ENCODE peak calls at places on chromosomes 6 and 20, in ten cellular contexts. C is H1; Z is AG04450; L is left lung; O is neural progenitor cell; P is Panc1; A is CD8-positive, alpha-beta T cell; G is bronchial epithelial cell; R is transverse colon; F is heart right ventricle. V is an unnamed sample.

GRCh38 chr6:21281366-21281765 is 312.2 kb upstream of the SOX4 start:
- DNase-seq in Z (no peak), R (no peak), P (no peak), O (no peak), A (no peak), L (no peak), F (no peak), C (no peak), G (no peak), V (no peak)

GRCh38 chr6:85273870-85274269 is 176.0 kb upstream of the NT5E start:
- DNase-seq in A (no peak), G (peak), C (no peak), Z (no peak), P (no peak), O (no peak), R (no peak), L (no peak), F (no peak), V (no peak)

GRCh38 chr20:19411811-19412210 is 199.4 kb downstream of the SLC24A3 start:
- DNase-seq in Z (no peak), R (no peak), G (no peak), A (no peak), C (no peak), O (no peak), F (no peak), L (no peak), P (no peak), V (no peak)

GRCh38 chr6:34736838-34737237 is 20.5 kb upstream of the SNRPC start:
- DNase-seq in O (no peak), Z (no peak), A (no peak), P (no peak), C (no peak), F (no peak), G (no peak), R (no peak), L (no peak), V (no peak)

GRCh38 chr6:155850408-155850841 is 394.8 kb upstream of the NOX3 start:
- DNase-seq in A (no peak), O (no peak), R (no peak), Z (no peak), L (no peak), P (peak), C (no peak), G (peak), F (no peak), V (peak)

GRCh38 chr6:152338335-152339125 is 298.6 kb downstream of the SYNE1 start:
- DNase-seq in R (peak), F (peak), L (peak), G (no peak), O (peak), A (peak), C (peak), P (peak), Z (no peak), V (no peak)

GRCh38 chr6:62904687-62905086 is 306.6 kb upstream of the FKBP1C start:
- DNase-seq in L (no peak), F (no peak), C (no peak), A (no peak), Z (no peak), O (peak), G (no peak), P (no peak), R (no peak), V (no peak)

GRCh38 chr6:132380358-132380757 is 20.9 kb downstream of the MOXD1 start:
- DNase-seq in F (no peak), R (no peak), L (no peak), A (no peak), G (no peak), O (no peak), C (no peak), P (no peak), Z (no peak), V (no peak)

GRCh38 chr6:19135706-19136105 is 701.5 kb upstream of the ID4 start:
- DNase-seq in F (no peak), P (no peak), G (no peak), C (no peak), R (no peak), A (no peak), L (no peak), O (no peak), Z (no peak), V (peak)

GRCh38 chr6:158817298-158818007 is 1.7 kb downstream of the EZR start:
- DNase-seq in C (no peak), R (peak), G (no peak), P (no peak), F (peak), Z (no peak), O (peak), L (peak), A (peak), V (no peak)

GRCh38 chr20:38420232-38421085 is 14.7 kb downstream of the SNHG17 start:
- DNase-seq in O (no peak), P (no peak), F (no peak), R (no peak), G (no peak), A (no peak), C (no peak), Z (no peak), L (no peak), V (no peak)

GRCh38 chr6:15876406-15876805 is 213.6 kb upstream of the DTNBP1 start:
- DNase-seq in F (no peak), P (no peak), R (no peak), C (no peak), G (peak), A (no peak), L (no peak), O (no peak), Z (no peak), V (no peak)

GRCh38 chr6:34560366-34561226 is 4.5 kb upstream of the SPDEF start:
- DNase-seq in R (no peak), L (no peak), F (no peak), A (no peak), P (no peak), O (no peak), G (no peak), Z (no peak), C (no peak), V (no peak)

GRCh38 chr6:89298680-89299450 is 16.2 kb downstream of the GABRR2 start:
- DNase-seq in A (no peak), R (no peak), F (no peak), L (no peak), P (no peak), G (peak), C (no peak), O (no peak), Z (peak), V (peak)

GRCh38 chr6:33857301-33858052 is 53.7 kb upstream of the MLN start:
- DNase-seq in Z (no peak), G (no peak), A (no peak), P (no peak), L (no peak), F (no peak), O (no peak), R (no peak), C (no peak), V (no peak)

GRCh38 chr6:33812669-33813068 is 8.9 kb upstream of the MLN start:
- DNase-seq in L (no peak), F (peak), P (no peak), O (peak), Z (no peak), A (peak), R (no peak), C (peak), G (peak), V (peak)

GRCh38 chr6:39347906-39348585 is 25.5 kb upstream of the KCNK16 start:
- DNase-seq in Z (peak), O (peak), G (peak), R (peak), P (peak), L (peak), F (peak), C (peak), A (peak), V (no peak)

GRCh38 chr6:139219746-139220145 is 72.1 kb downstream of the TXLNB start:
- DNase-seq in F (no peak), A (no peak), R (no peak), O (no peak), C (no peak), P (no peak), Z (no peak), G (no peak), L (no peak), V (no peak)

GRCh38 chr20:63843778-63844177 is 12.7 kb upstream of the ZBTB46 start:
- DNase-seq in G (no peak), L (no peak), C (no peak), Z (no peak), R (no peak), A (no peak), F (no peak), O (no peak), P (no peak), V (no peak)

GRCh38 chr20:33165416-33166055 is 2.4 kb upstream of the BPIFA2 start:
- DNase-seq in F (no peak), Z (no peak), A (no peak), O (no peak), C (peak), R (no peak), G (no peak), L (no peak), P (no peak), V (no peak)

GRCh38 chr6:7727150-7727950 is 1.5 kb downstream of the BMP6 start:
- DNase-seq in L (no peak), Z (no peak), R (no peak), A (no peak), P (no peak), F (no peak), C (peak), G (no peak), O (peak), V (no peak)

GRCh38 chr6:166955865-166956443 is 396 bp downstream of the RNASET2 start:
- DNase-seq in C (no peak), O (peak), Z (no peak), P (no peak), A (no peak), L (peak), G (peak), R (no peak), F (no peak), V (no peak)

GRCh38 chr20:3797592-3798404 is 1.7 kb downstream of the CDC25B start:
- DNase-seq in L (peak), P (no peak), A (peak), O (no peak), F (no peak), R (peak), Z (no peak), C (no peak), G (no peak), V (no peak)

GRCh38 chr6:11700118-11700718 is 78.4 kb downstream of the ADTRP start:
- DNase-seq in G (peak), O (peak), C (no peak), R (no peak), P (no peak), L (no peak), A (no peak), Z (no peak), F (no peak), V (no peak)

GRCh38 chr6:108966855-108967755 is 118.9 kb downstream of the ARMC2 start:
- DNase-seq in A (no peak), Z (no peak), R (no peak), G (peak), P (no peak), F (peak), L (peak), C (no peak), O (peak), V (peak)

GRCh38 chr6:127069659-127070279 is 48.7 kb upstream of the RSPO3 start:
- DNase-seq in C (no peak), R (no peak), G (peak), A (no peak), F (no peak), L (no peak), P (no peak), O (peak), Z (no peak), V (no peak)

GRCh38 chr20:33838035-33838864 is 27.1 kb downstream of the CHMP4B start:
- DNase-seq in R (peak), A (no peak), Z (no peak), O (peak), G (peak), P (no peak), F (no peak), C (no peak), L (no peak), V (no peak)

GRCh38 chr6:7827142-7827541 is 83.4 kb downstream of the TXNDC5 start:
- DNase-seq in R (no peak), F (no peak), C (no peak), P (no peak), O (no peak), G (no peak), Z (no peak), L (no peak), A (no peak), V (no peak)

GRCh38 chr6:89400050-89400449 is 12.0 kb downstream of the RRAGD start:
- DNase-seq in P (no peak), C (no peak), F (no peak), O (no peak), R (no peak), A (no peak), G (no peak), Z (no peak), L (no peak), V (no peak)

GRCh38 chr20:1185316-1185741 is 548 bp upstream of the TMEM74B start:
- DNase-seq in L (no peak), P (no peak), R (no peak), A (no peak), F (no peak), C (no peak), Z (no peak), G (no peak), O (peak), V (no peak)

GRCh38 chr6:170211404-170212025 is 79.4 kb downstream of the DLL1 start:
- DNase-seq in R (no peak), G (no peak), P (no peak), L (peak), O (no peak), C (no peak), A (peak), Z (no peak), F (no peak), V (no peak)

GRCh38 chr6:624979-625378 is 31.9 kb downstream of the HUS1B start:
- DNase-seq in R (no peak), Z (peak), P (no peak), L (no peak), O (peak), G (no peak), C (no peak), F (no peak), A (no peak), V (no peak)
- TF ChIP-seq CTCF in R (no peak), Z (peak), P (peak), L (no peak), O (peak), G (no peak), C (no peak), F (peak), A (no peak), V (peak)

GRCh38 chr6:149400050-149400449 is at the start of gene SUMO4:
- DNase-seq in R (no peak), L (no peak), F (no peak), P (no peak), C (no peak), O (no peak), A (no peak), Z (no peak), G (no peak), V (no peak)
- H3K4me3 ChIP-seq in R (no peak), L (no peak), F (no peak), P (no peak), C (no peak), O (no peak), A (no peak), Z (no peak), G (no peak), V (no peak)

GRCh38 chr20:25459916-25460590 is 52.6 kb downstream of the GINS1 start:
- DNase-seq in G (no peak), F (no peak), O (no peak), Z (no peak), C (no peak), P (no peak), L (peak), R (no peak), A (no peak), V (no peak)
- TF ChIP-seq CTCF in G (no peak), F (no peak), O (no peak), Z (no peak), C (no peak), P (no peak), L (no peak), R (no peak), A (no peak), V (no peak)

DNA sequence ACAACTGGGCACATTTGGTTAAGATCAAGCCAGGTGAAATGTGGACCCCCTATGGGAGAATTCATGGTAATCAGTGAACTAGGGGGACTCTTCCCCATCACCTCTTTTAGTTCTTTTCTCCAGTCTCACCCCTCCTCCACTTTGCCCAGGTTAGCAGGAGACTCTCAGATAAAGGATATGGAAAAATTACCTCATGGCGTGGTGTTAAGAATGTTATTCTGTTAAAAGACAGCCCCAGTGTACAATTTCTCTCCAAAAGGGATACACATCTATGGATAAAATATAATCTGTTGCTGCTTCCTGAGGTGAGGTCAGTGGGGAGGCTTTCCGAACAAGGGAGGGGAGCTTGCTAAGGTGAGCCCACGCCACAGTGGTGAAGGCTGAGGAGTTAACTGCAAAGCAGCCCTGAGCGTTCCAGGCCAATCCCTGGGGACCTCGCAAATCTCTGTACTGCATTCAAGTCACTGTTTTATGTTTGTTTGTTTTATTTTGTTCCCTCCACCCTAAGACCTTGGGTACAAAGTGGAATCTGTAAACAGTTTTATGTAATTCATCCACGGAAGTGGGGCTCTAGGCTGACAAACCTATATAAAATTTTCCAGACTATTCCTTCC is 52.0 kb downstream of the ADGRF1 start:
- DNase-seq in P (no peak), R (peak), C (no peak), O (no peak), G (no peak), F (peak), L (no peak), A (no peak), Z (no peak), V (no peak)
- H3K4me3 ChIP-seq in P (no peak), R (no peak), C (no peak), O (no peak), G (no peak), F (no peak), L (no peak), A (no peak), Z (no peak), V (no peak)

DNA sequence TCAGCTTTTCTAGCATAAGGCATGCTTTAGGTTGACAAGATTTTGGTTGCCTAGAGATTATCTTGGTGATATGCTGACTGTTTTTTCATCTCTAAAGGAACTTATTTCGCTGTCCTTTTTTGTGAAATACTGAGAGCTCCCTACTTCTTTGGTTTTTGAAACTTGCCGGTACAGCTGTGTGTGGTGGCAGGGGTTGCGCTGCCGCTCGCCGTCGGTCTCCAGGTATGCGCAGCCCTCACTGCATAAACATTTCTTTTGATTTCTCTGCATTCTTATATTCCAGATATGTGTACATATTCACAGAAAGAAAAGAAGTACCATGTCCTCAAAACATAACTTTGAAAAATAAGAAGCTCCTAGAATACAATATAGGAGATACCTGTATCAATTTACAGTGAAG is 106.4 kb upstream of the SYNDIG1 start:
- DNase-seq in L (no peak), O (no peak), Z (no peak), P (no peak), A (no peak), R (no peak), G (no peak), F (no peak), C (no peak), V (no peak)
- TF ChIP-seq CTCF in L (no peak), O (no peak), Z (no peak), P (no peak), A (no peak), R (no peak), G (no peak), F (no peak), C (no peak), V (no peak)

GRCh38 chr20:53872561-53873248 is 197.7 kb downstream of the BCAS1 start:
- DNase-seq in P (no peak), F (no peak), L (no peak), Z (no peak), C (no peak), R (no peak), G (no peak), O (no peak), A (peak), V (no peak)

GRCh38 chr20:53869466-53870258 is 200.7 kb downstream of the BCAS1 start:
- DNase-seq in R (peak), F (peak), O (peak), L (peak), G (peak), P (peak), C (no peak), A (peak), Z (no peak), V (peak)

GRCh38 chr20:53872081-53872541 is 198.3 kb downstream of the BCAS1 start:
- DNase-seq in O (no peak), C (no peak), L (no peak), R (no peak), Z (no peak), G (no peak), P (no peak), F (no peak), A (no peak), V (peak)

GRCh38 chr20:53871541-53871940 is 198.9 kb downstream of the BCAS1 start:
- DNase-seq in F (no peak), P (no peak), L (no peak), A (no peak), O (no peak), C (no peak), G (no peak), Z (no peak), R (no peak), V (no peak)

GRCh38 chr20:53870426-53871199 is 199.8 kb downstream of the BCAS1 start:
- DNase-seq in Z (no peak), O (no peak), C (no peak), P (no peak), G (no peak), R (no peak), F (no peak), L (no peak), A (no peak), V (no peak)
- H3K4me3 ChIP-seq in Z (no peak), O (no peak), C (no peak), P (no peak), G (no peak), R (no peak), F (no peak), L (no peak), A (no peak), V (no peak)

GRCh38 chr20:32004963-32005362 is 5.3 kb upstream of the CCM2L start:
- DNase-seq in R (no peak), A (no peak), P (no peak), L (no peak), O (no peak), G (peak), C (no peak), F (no peak), Z (no peak), V (no peak)
- TF ChIP-seq CTCF in R (no peak), A (no peak), P (no peak), L (no peak), O (no peak), G (no peak), C (no peak), F (no peak), Z (no peak), V (no peak)

GRCh38 chr6:157235600-157236039 is 87.7 kb downstream of the TMEM242 start:
- DNase-seq in R (peak), G (peak), L (no peak), F (peak), Z (no peak), O (peak), A (peak), C (no peak), P (no peak), V (no peak)
- H3K4me3 ChIP-seq in R (peak), G (peak), L (peak), F (peak), Z (peak), O (peak), A (peak), C (peak), P (peak), V (peak)